ENCODE peak calls at places on chromosomes 11 and 22, in seven cellular contexts. X is spleen; R is GM23248; Z is CD8-positive, alpha-beta memory T cell; B is PC-9; N is HCT116; K is HepG2. E is an unnamed sample.

GRCh38 chr11:118113031-118113430 is 26.3 kb upstream of the SMIM35 start:
- DNase-seq in B (no peak), R (no peak), K (no peak), N (no peak), Z (no peak), X (no peak), E (no peak)

GRCh38 chr11:75203138-75203537 is 37.4 kb upstream of the TPBGL start:
- DNase-seq in N (no peak), X (no peak), K (no peak), R (no peak), B (no peak), Z (no peak), E (no peak)

GRCh38 chr11:113773092-113773415 is 438 bp downstream of the ZW10 start:
- DNase-seq in N (no peak), Z (no peak), K (peak; percentile 6), X (no peak), B (no peak), R (peak; percentile 62), E (no peak)

GRCh38 chr22:39498802-39499201 is 3.3 kb upstream of the MIEF1 start:
- DNase-seq in B (no peak), Z (no peak), N (no peak), R (no peak), X (no peak), K (peak; percentile 63), E (no peak)

GRCh38 chr11:58688779-58689503 is 42.8 kb downstream of the GLYAT start:
- DNase-seq in N (no peak), K (no peak), B (peak; percentile 86), Z (no peak), R (peak; percentile 57), X (no peak), E (no peak)

GRCh38 chr22:43777204-43777671 is 34.9 kb downstream of the EFCAB6 start:
- DNase-seq in Z (no peak), N (no peak), R (peak; percentile 77), K (no peak), X (no peak), B (peak; percentile 94), E (no peak)

GRCh38 chr11:116515666-116516184 is 257.1 kb downstream of the BUD13 start:
- DNase-seq in K (no peak), B (no peak), N (no peak), R (no peak), Z (no peak), X (no peak), E (no peak)

GRCh38 chr11:94948070-94948617 is 25.2 kb downstream of the CWC15 start:
- DNase-seq in X (no peak), Z (no peak), B (peak; percentile 59), R (peak; percentile 56), N (no peak), K (no peak), E (no peak)

GRCh38 chr11:106242723-106243405 is 165.4 kb downstream of the AASDHPPT start:
- DNase-seq in N (no peak), K (no peak), R (peak; percentile 3), B (no peak), Z (no peak), X (no peak), E (no peak)

GRCh38 chr11:115939104-115939503 is 434.9 kb upstream of the CADM1 start:
- DNase-seq in N (no peak), K (no peak), Z (no peak), R (no peak), B (peak; percentile 17), X (no peak), E (no peak)

GRCh38 chr22:50303848-50304527 is 3.5 kb downstream of the PLXNB2 start:
- DNase-seq in Z (no peak), X (no peak), R (peak; percentile 48), K (peak; percentile 23), B (peak; percentile 94), N (no peak), E (no peak)

GRCh38 chr22:50303515-50303847 is 4.0 kb downstream of the PLXNB2 start:
- DNase-seq in Z (no peak), B (no peak), X (no peak), R (no peak), K (no peak), N (no peak), E (no peak)

GRCh38 chr22:50301581-50301991 is 5.9 kb downstream of the PLXNB2 start:
- DNase-seq in R (no peak), X (no peak), N (no peak), K (no peak), Z (no peak), B (no peak), E (no peak)

GRCh38 chr22:50302041-50302541 is 5.4 kb downstream of the PLXNB2 start:
- DNase-seq in B (no peak), Z (no peak), N (no peak), R (peak; percentile 78), X (no peak), K (no peak), E (no peak)

DNA sequence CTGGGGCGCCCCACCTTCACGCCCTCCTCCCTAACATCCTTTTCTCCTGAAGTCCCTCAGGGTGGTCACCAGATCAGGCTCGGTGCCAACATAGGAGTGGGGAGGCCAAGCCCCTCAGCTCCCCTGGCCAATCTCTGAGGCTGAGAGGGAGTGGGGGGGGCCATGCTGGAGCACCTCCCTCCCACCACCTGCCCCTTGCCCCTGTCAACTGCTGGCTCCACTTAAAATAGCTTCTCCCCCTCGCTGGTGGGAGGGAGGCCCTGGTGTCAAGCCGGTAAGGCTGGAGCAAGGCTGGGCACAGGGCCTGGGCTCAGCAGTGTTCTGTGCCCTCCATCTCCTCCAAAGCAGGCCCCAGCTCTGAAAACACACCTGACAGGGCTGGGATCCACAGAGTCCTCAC is 4.9 kb downstream of the PLXNB2 start:
- DNase-seq in K (no peak), N (no peak), B (no peak), X (no peak), R (peak; percentile 17), Z (no peak), E (no peak)
- H3K4me1 ChIP-seq in K (peaks cover 70% of the 10 kb centered on the region), N (peaks cover 85% of the 10 kb centered on the region), B (peaks cover 58% of the 10 kb centered on the region), X (peaks cover 79% of the 10 kb centered on the region), R (peaks cover 43% of the 10 kb centered on the region), Z (no peaks in the 10 kb centered on the region), E (peaks cover 6% of the 10 kb centered on the region)

GRCh38 chr11:73315288-73316020 is 7.4 kb downstream of the ARHGEF17 start:
- DNase-seq in X (no peak), N (no peak), B (no peak), Z (no peak), R (peak; percentile 40), K (no peak), E (no peak)

GRCh38 chr11:73312806-73313403 is 4.8 kb downstream of the ARHGEF17 start:
- DNase-seq in Z (no peak), R (peak; percentile 83), X (no peak), B (no peak), N (no peak), K (no peak), E (no peak)

GRCh38 chr11:73312036-73312435 is 4.0 kb downstream of the ARHGEF17 start:
- DNase-seq in B (no peak), X (no peak), K (no peak), Z (no peak), R (no peak), N (no peak), E (no peak)

GRCh38 chr11:73314121-73314948 is 6.3 kb downstream of the ARHGEF17 start:
- DNase-seq in K (peak; percentile 95), R (peak; percentile 63), Z (no peak), B (no peak), N (no peak), X (no peak), E (no peak)

DNA sequence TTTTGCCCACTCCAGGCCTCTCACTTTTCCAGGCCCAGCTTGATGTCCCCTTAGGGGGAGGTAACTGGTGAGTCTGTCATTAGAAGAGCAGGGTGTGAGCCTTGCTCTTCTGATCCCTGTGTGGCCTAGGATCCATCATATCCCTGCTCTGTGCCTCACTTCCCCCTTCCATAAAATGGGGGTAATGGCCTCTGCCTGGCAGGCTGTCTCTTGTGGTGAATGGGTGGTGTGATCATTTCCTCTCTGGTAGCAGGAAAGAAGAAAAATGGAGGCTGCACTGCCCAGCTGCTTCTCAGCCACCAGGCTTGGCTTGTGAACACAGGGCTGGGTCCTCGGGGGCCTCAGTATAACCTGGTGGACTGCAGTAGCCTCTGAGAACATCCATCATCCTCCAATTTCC is 5.6 kb downstream of the ARHGEF17 start:
- DNase-seq in K (no peak), B (no peak), X (no peak), R (peak; percentile 53), N (no peak), Z (no peak), E (no peak)
- H3K4me3 ChIP-seq in K (no peak overlapping the region), B (no peak overlapping the region), X (no peak overlapping the region), R (peak overlapping the region; percentile 76), N (no peak overlapping the region), Z (no peak overlapping the region), E (no peak overlapping the region)

DNA sequence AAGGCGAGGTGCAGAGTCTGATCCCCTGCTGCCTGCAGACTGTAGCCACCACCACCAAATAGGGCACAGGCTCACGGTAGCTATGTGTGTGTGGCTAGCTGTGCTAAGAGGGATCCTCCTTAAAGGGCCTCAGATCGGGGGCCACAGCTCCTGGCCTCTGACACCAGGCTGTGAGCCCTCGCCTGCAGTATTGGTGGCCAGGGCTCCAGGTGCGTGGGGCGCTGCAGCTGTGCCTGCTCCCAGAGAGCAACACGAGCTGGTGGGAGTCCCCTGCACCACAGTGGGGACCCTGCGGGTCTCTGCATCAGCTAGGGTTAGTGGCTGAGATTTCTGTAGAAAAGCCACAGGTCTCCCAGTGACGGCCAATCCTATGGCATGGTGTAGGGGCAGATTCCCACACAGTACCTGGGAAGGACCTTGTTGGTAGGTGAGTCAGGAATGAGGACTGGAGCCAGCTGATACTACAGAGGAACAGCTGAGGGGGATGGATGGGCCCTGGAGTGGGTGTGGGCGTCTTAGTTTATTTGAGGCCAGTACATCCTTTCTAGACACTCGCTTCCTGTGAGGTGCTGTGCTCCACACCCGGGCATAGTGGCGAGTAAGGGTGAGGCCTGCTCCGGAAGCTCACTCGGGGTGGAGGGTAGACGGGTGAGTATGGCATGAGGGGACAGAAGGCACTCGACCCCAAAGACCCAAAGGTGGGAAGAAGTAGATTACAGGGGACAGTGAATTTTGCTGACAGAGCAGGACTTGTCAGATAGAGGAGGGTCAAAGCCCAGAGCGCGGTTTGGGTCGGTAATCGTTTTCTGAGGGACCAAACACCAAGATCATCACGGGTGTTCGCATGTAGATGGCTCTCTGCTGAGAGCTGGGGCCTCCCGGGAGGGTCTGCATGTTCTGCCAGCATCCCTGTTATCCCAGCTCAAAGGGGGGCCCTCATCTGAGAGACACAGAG is 212.5 kb downstream of the TBC1D22A start:
- DNase-seq in N (no peak), R (no peak), K (no peak), B (no peak), X (no peak), Z (peak; percentile 20), E (no peak)
- H3K36me3 ChIP-seq in N (no peaks in the 10 kb centered on the region), R (no peaks in the 10 kb centered on the region), K (peaks cover 15% of the 10 kb centered on the region), B (peaks cover 6% of the 10 kb centered on the region), X (peaks cover 45% of the 10 kb centered on the region), Z (no peaks in the 10 kb centered on the region), E (no peaks in the 10 kb centered on the region)

GRCh38 chr11:20011294-20011951 is 148.9 kb downstream of the DBX1 start:
- DNase-seq in B (peak; percentile 97), N (no peak), Z (no peak), K (peak; percentile 66), X (no peak), R (peak; percentile 51), E (no peak)

GRCh38 chr11:20015101-20015500 is 145.2 kb downstream of the DBX1 start:
- DNase-seq in R (no peak), Z (no peak), N (no peak), B (no peak), X (no peak), K (no peak), E (no peak)

GRCh38 chr11:20015529-20016427 is 144.5 kb downstream of the DBX1 start:
- DNase-seq in K (no peak), R (no peak), B (no peak), X (no peak), N (no peak), Z (no peak), E (no peak)

GRCh38 chr11:20014067-20014402 is 146.2 kb downstream of the DBX1 start:
- DNase-seq in B (no peak), N (no peak), K (no peak), Z (no peak), R (no peak), X (no peak), E (no peak)

GRCh38 chr11:20013346-20014066 is 146.8 kb downstream of the DBX1 start:
- DNase-seq in K (peak; percentile 73), X (no peak), R (no peak), N (no peak), Z (no peak), B (peak; percentile 91), E (no peak)
- H3K4me1 ChIP-seq in K (peaks cover 93% of the 10 kb centered on the region), X (no peaks in the 10 kb centered on the region), R (peaks cover 9% of the 10 kb centered on the region), N (no peaks in the 10 kb centered on the region), Z (no peaks in the 10 kb centered on the region), B (peaks cover 37% of the 10 kb centered on the region), E (peaks cover 6% of the 10 kb centered on the region)

E was measured in iPS DF 6.9.